ENCODE peak calls at places on chromosomes 12 and 14, in six cellular contexts. D, M, C, Q, S and R are unnamed samples.
A peak's percentile ranks its signal among the peaks of the same experiment; 100 is the strongest.

GRCh38 chr14:32986791-32987545 is 48.3 kb downstream of the NPAS3 start:
- DNase-seq in D (peak; percentile 79), M (peak; percentile 52), C (no peak), Q (no peak), S (no peak), R (peak; percentile 25)

GRCh38 chr12:52703878-52704277 is 554 bp upstream of the KRT77 start:
- DNase-seq in D (no peak), M (no peak), C (no peak), Q (no peak), S (no peak), R (no peak)

GRCh38 chr12:65728913-65729793 is 95.1 kb upstream of the HMGA2 start:
- DNase-seq in D (peak; percentile 78), M (peak; percentile 18), C (no peak), Q (peak; percentile 5), S (peak; percentile 70), R (no peak)

GRCh38 chr14:31320216-31320615 is 100.1 kb downstream of the HEATR5A start:
- DNase-seq in D (no peak), M (no peak), C (no peak), Q (no peak), S (no peak), R (no peak)

GRCh38 chr14:75306917-75307699 is 28.5 kb downstream of the FOS start:
- DNase-seq in D (peak; percentile 47), M (no peak), C (peak; percentile 66), Q (peak; percentile 19), S (no peak), R (peak; percentile 45)

GRCh38 chr12:7907009-7907408 is 29.0 kb downstream of the SLC2A3 start:
- DNase-seq in D (peak; percentile 96), M (peak; percentile 6), C (peak; percentile 93), Q (peak; percentile 61), S (no peak), R (peak; percentile 22)

GRCh38 chr12:118589162-118589561 is 212.8 kb downstream of the SUDS3 start:
- DNase-seq in D (no peak), M (no peak), C (no peak), Q (no peak), S (no peak), R (no peak)

GRCh38 chr12:122499991-122500684 is 594 bp downstream of the ZCCHC8 start:
- DNase-seq in D (peak; percentile 76), M (peak; percentile 21), C (peak; percentile 71), Q (peak; percentile 73), S (peak; percentile 87), R (peak; percentile 58)

GRCh38 chr12:13100882-13101769 is 2.3 kb downstream of the GSG1 start:
- DNase-seq in D (peak; percentile 97), M (peak; percentile 90), C (peak; percentile 95), Q (peak; percentile 91), S (peak; percentile 98), R (peak; percentile 88)

GRCh38 chr14:92651106-92651792 is 97.2 kb downstream of the LGMN start:
- DNase-seq in D (no peak), M (no peak), C (no peak), Q (no peak), S (no peak), R (peak; percentile 51)

GRCh38 chr12:90621927-90622326 is 333.0 kb downstream of the CCER1 start:
- DNase-seq in D (no peak), M (no peak), C (no peak), Q (peak; percentile 78), S (no peak), R (no peak)

GRCh38 chr14:52325632-52326031 is 11.5 kb downstream of the PTGER2 start:
- DNase-seq in D (no peak), M (no peak), C (no peak), Q (peak; percentile 92), S (no peak), R (no peak)

GRCh38 chr12:124557518-124558223 is 9.7 kb downstream of the NCOR2 start:
- DNase-seq in D (no peak), M (no peak), C (no peak), Q (no peak), S (no peak), R (no peak)

GRCh38 chr12:11545438-11546330 is 103.8 kb upstream of the ETV6 start:
- DNase-seq in D (peak; percentile 58), M (no peak), C (no peak), Q (no peak), S (no peak), R (no peak)

GRCh38 chr12:46367351-46368029 is 5.1 kb downstream of the SLC38A2 start:
- DNase-seq in D (no peak), M (no peak), C (no peak), Q (no peak), S (no peak), R (no peak)

GRCh38 chr12:60489071-60489470 is 893.2 kb downstream of the SLC16A7 start:
- DNase-seq in D (no peak), M (no peak), C (no peak), Q (peak; percentile 57), S (no peak), R (no peak)

GRCh38 chr12:115963030-115963480 is 314.4 kb downstream of the MED13L start:
- DNase-seq in D (no peak), M (no peak), C (no peak), Q (peak; percentile 78), S (no peak), R (no peak)

GRCh38 chr12:59734371-59734770 is 138.5 kb downstream of the SLC16A7 start:
- DNase-seq in D (no peak), M (no peak), C (no peak), Q (no peak), S (no peak), R (no peak)

DNA sequence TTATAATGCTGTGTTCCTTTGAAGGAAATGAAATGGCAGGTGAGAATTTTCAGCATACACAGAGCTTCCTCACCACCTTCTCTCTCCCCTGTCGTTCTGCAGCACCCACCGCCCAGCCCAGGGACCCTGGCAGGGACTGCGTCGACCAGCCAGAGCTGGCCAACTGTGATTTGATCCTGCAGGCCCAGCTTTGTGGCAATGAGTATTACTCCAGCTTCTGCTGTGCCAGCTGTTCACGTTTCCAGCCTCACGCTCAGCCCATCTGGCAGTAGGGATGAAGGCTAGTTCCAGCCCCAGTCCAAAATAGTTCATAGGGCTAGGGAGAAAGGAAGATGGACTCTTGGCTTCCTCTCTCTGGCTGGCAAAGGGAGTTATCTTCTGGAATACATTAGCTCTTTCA is 35.1 kb downstream of the PAPLN start:
- DNase-seq in D (no peak), M (no peak), C (no peak), Q (no peak), S (no peak), R (no peak)
- H3K27ac ChIP-seq in D (no peak overlapping the region), M (no peak overlapping the region), C (no peak overlapping the region), Q (no peak overlapping the region), S (no peak overlapping the region), R (no peak overlapping the region)

GRCh38 chr14:100731846-100732765 is 5.4 kb downstream of the DLK1 start:
- DNase-seq in D (no peak), M (no peak), C (no peak), Q (no peak), S (peak; percentile 62), R (no peak)

GRCh38 chr14:100731011-100731670 is 4.4 kb downstream of the DLK1 start:
- DNase-seq in D (no peak), M (no peak), C (no peak), Q (no peak), S (no peak), R (no peak)

GRCh38 chr14:100728962-100729361 is 2.3 kb downstream of the DLK1 start:
- DNase-seq in D (no peak), M (no peak), C (no peak), Q (no peak), S (no peak), R (no peak)

GRCh38 chr14:100729982-100730381 is 3.3 kb downstream of the DLK1 start:
- DNase-seq in D (no peak), M (no peak), C (no peak), Q (peak; percentile 15), S (no peak), R (no peak)

GRCh38 chr14:100730530-100730929 is 3.8 kb downstream of the DLK1 start:
- DNase-seq in D (no peak), M (no peak), C (no peak), Q (no peak), S (no peak), R (no peak)
- H3K4me3 ChIP-seq in D (no peak overlapping the region), M (no peak overlapping the region), C (no peak overlapping the region), Q (no peak overlapping the region), S (no peak overlapping the region), R (no peak overlapping the region)

GRCh38 chr12:4959381-4959780 is 49.7 kb downstream of the KCNA1 start:
- DNase-seq in D (no peak), M (no peak), C (no peak), Q (no peak), S (no peak), R (no peak)
- H3K4me1 ChIP-seq in D (peaks cover 2% of the 10 kb centered on the region), M (no peaks in the 10 kb centered on the region), C (no peaks in the 10 kb centered on the region), Q (no peaks in the 10 kb centered on the region), S (peaks cover 5% of the 10 kb centered on the region), R (no peaks in the 10 kb centered on the region)

GRCh38 chr14:54767139-54767431 is 135.5 kb downstream of the GCH1 start:
- DNase-seq in D (no peak), M (no peak), C (no peak), Q (no peak), S (no peak), R (no peak)
- H3K27ac ChIP-seq in D (no peak overlapping the region), M (no peak overlapping the region), C (no peak overlapping the region), Q (no peak overlapping the region), S (no peak overlapping the region), R (peak overlapping the region; percentile 46)